ENCODE peak calls at places on chromosome 9, in ten cellular contexts. M is mammary epithelial cell; V is hepatocyte; X is effector memory CD4-positive, alpha-beta T cell; P is colonic mucosa; Y is IMR-90; D is right cardiac atrium; T is endothelial cell of umbilical vein; R is psoas muscle; Z is astrocyte. K is an unnamed sample.

GRCh38 chr9:22238809-22239684 is 207.6 kb upstream of the DMRTA1 start:
- DNase-seq in P (no peak), X (no peak), Y (peak; percentile 63), R (no peak), Z (peak; percentile 56), D (no peak), V (peak; percentile 53), M (peak; percentile 71), T (peak; percentile 65), K (peak; percentile 72)

GRCh38 chr9:22098636-22099332 is 89.7 kb upstream of the CDKN2B start:
- DNase-seq in P (peak; percentile 57), R (no peak), Z (no peak), X (no peak), D (no peak), Y (no peak), V (peak; percentile 46), M (peak; percentile 64), T (no peak), K (no peak)

GRCh38 chr9:117546894-117547293 is 132.0 kb upstream of the ASTN2 start:
- DNase-seq in V (peak; percentile 30), Z (no peak), X (no peak), Y (no peak), M (peak; percentile 11), R (no peak), T (peak; percentile 13), P (peak; percentile 21), D (peak; percentile 41), K (no peak)

GRCh38 chr9:81851340-81851739 is 76.9 kb upstream of the SPATA31D4 start:
- DNase-seq in T (no peak), P (no peak), D (peak; percentile 61), Y (no peak), X (no peak), V (no peak), M (no peak), Z (no peak), R (no peak), K (no peak)

GRCh38 chr9:126157409-126157808 is 169.2 kb upstream of the MVB12B start:
- DNase-seq in R (no peak), M (no peak), D (no peak), P (no peak), Y (no peak), X (no peak), T (no peak), V (no peak), Z (no peak), K (no peak)

GRCh38 chr9:131562032-131562959 is 17.0 kb downstream of the PRRT1B start:
- DNase-seq in T (no peak), R (no peak), V (no peak), Y (peak; percentile 21), P (no peak), Z (peak; percentile 53), D (no peak), M (peak; percentile 66), X (no peak), K (no peak)

GRCh38 chr9:116163293-116164055 is 9.9 kb downstream of the PAPPA start:
- DNase-seq in T (no peak), M (no peak), X (no peak), Z (no peak), R (peak; percentile 41), Y (no peak), D (no peak), V (no peak), P (no peak), K (peak; percentile 60)

GRCh38 chr9:21558627-21559401 is 76.7 kb upstream of the IFNE start:
- DNase-seq in P (no peak), Z (no peak), V (no peak), M (peak; percentile 60), R (no peak), D (no peak), Y (peak; percentile 41), X (no peak), T (peak; percentile 74), K (peak; percentile 65)

GRCh38 chr9:9231946-9232345 is 1380.9 kb downstream of the PTPRD start:
- DNase-seq in P (no peak), R (no peak), X (no peak), V (no peak), T (no peak), Y (no peak), Z (no peak), D (no peak), M (no peak), K (no peak)

GRCh38 chr9:108130896-108131295 is 641.3 kb upstream of the KLF4 start:
- DNase-seq in P (no peak), M (no peak), R (no peak), V (no peak), Z (no peak), X (no peak), D (no peak), Y (no peak), T (no peak), K (no peak)

GRCh38 chr9:126366366-126367011 is 39.9 kb downstream of the MVB12B start:
- DNase-seq in Y (no peak), V (no peak), T (no peak), D (peak; percentile 73), X (no peak), M (no peak), R (no peak), P (peak; percentile 63), Z (peak; percentile 23), K (no peak)

GRCh38 chr9:108412755-108413154 is 443.0 kb downstream of the ACTL7B start:
- DNase-seq in D (no peak), Y (peak; percentile 11), T (no peak), V (peak; percentile 33), R (no peak), X (no peak), Z (no peak), P (peak; percentile 30), M (peak; percentile 15), K (no peak)

GRCh38 chr9:109705515-109705914 is 74.5 kb upstream of the PALM2AKAP2 start:
- DNase-seq in P (no peak), Z (peak; percentile 38), V (no peak), D (no peak), T (no peak), X (no peak), M (peak; percentile 70), Y (peak; percentile 69), R (no peak), K (peak; percentile 30)

GRCh38 chr9:130938652-130939404 is at the start of gene FIBCD1:
- DNase-seq in V (peak; percentile 47), Z (peak; percentile 18), D (peak; percentile 69), Y (peak; percentile 34), P (peak; percentile 71), M (peak; percentile 61), R (no peak), T (peak; percentile 13), X (no peak), K (peak; percentile 63)

GRCh38 chr9:72082536-72082935 is 22.1 kb upstream of the C9orf57 start:
- DNase-seq in X (no peak), Z (no peak), D (no peak), Y (no peak), P (no peak), R (no peak), T (no peak), V (no peak), M (no peak), K (no peak)
- H3K4me1 ChIP-seq in X (no peaks in the 10 kb centered on the region), Z (no peaks in the 10 kb centered on the region), D (no peaks in the 10 kb centered on the region), Y (no peaks in the 10 kb centered on the region), P (no peaks in the 10 kb centered on the region), R (no peaks in the 10 kb centered on the region), T (no peaks in the 10 kb centered on the region), V (no peaks in the 10 kb centered on the region), M (no peaks in the 10 kb centered on the region), K (no peaks in the 10 kb centered on the region)

GRCh38 chr9:37650873-37651768 is at the start of gene FRMPD1:
- DNase-seq in Y (peak; percentile 14), X (peak; percentile 25), D (peak; percentile 86), P (peak; percentile 74), V (peak; percentile 90), Z (peak; percentile 10), T (peak; percentile 39), M (peak; percentile 58), R (peak; percentile 80), K (peak; percentile 75)
- H3K4me3 ChIP-seq in Y (peak within 1 kb of the TSS; percentile 68), X (peak within 1 kb of the TSS; percentile 54), D (peak within 1 kb of the TSS; percentile 61), P (peak within 1 kb of the TSS; percentile 62), V (peak within 1 kb of the TSS; percentile 75), Z (peak within 1 kb of the TSS; percentile 48), T (peak within 1 kb of the TSS; percentile 37), M (peak within 1 kb of the TSS; percentile 55), R (peak within 1 kb of the TSS; percentile 93), K (peak within 1 kb of the TSS; percentile 83)

GRCh38 chr9:137317021-137317978 is 15.2 kb upstream of the NRARP start:
- DNase-seq in T (no peak), R (peak; percentile 42), D (peak; percentile 68), M (no peak), P (no peak), V (peak; percentile 10), Y (no peak), X (no peak), Z (no peak), K (no peak)
- H3K4me1 ChIP-seq in T (peaks cover 27% of the 10 kb centered on the region), R (peaks cover 9% of the 10 kb centered on the region), D (no peaks in the 10 kb centered on the region), M (peaks cover 1% of the 10 kb centered on the region), P (peaks cover 5% of the 10 kb centered on the region), V (peaks cover 40% of the 10 kb centered on the region), Y (peaks cover 2% of the 10 kb centered on the region), X (peaks cover 17% of the 10 kb centered on the region), Z (peaks cover 7% of the 10 kb centered on the region), K (peaks cover 4% of the 10 kb centered on the region)

GRCh38 chr9:135473972-135474543 is 5.5 kb upstream of the PPP1R26 start:
- DNase-seq in Z (no peak), Y (no peak), M (no peak), T (no peak), P (no peak), D (no peak), V (no peak), R (no peak), X (no peak), K (no peak)

GRCh38 chr9:135464181-135464580 is 15.4 kb upstream of the PPP1R26 start:
- DNase-seq in T (no peak), R (no peak), Z (no peak), M (no peak), X (no peak), Y (no peak), V (no peak), D (no peak), P (no peak), K (no peak)

GRCh38 chr9:135463140-135463539 is 16.4 kb upstream of the PPP1R26 start:
- DNase-seq in Y (peak; percentile 54), R (no peak), D (no peak), V (no peak), X (no peak), T (no peak), M (peak; percentile 32), Z (no peak), P (no peak), K (peak; percentile 48)

GRCh38 chr9:135471751-135472640 is 7.6 kb upstream of the PPP1R26 start:
- DNase-seq in R (no peak), T (no peak), Z (no peak), P (no peak), X (no peak), D (no peak), V (no peak), Y (peak; percentile 15), M (no peak), K (no peak)

DNA sequence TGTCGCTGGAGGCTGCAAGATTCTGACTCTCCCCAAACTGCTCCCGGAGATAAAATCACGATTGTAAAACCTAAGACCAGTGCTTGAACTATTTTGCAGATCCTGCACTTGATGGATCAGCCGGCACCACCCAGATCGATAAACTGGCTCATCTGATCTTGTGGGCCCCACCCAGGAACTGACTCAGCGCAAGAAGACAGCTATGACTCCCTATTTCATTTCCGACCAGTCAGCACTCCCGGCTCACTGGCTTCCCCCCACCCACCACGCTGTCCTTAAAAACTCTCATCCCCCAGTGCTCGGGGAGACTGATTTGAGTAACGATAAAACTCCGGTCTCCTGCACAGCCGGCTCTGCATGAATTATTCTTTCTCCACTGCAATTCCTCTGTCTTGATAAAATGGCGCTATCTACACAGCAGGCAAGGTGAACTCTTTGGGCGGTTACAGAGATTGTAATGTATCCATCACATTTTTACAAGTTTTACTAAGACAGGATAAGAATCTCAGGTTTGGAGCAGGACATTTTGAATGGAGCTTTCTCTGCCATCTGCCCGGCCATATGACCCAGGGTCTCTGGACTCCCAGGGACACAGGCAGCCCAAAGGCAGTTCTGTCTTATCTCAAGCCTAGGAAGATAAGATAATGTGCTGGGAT is 10.6 kb upstream of the PPP1R26 start:
- DNase-seq in Z (no peak), R (no peak), D (no peak), M (no peak), V (no peak), P (no peak), Y (peak; percentile 46), X (peak; percentile 16), T (no peak), K (no peak)
- H3K4me3 ChIP-seq in Z (no peak overlapping the region), R (no peak overlapping the region), D (no peak overlapping the region), M (no peak overlapping the region), V (no peak overlapping the region), P (no peak overlapping the region), Y (no peak overlapping the region), X (peak overlapping the region; percentile 32), T (no peak overlapping the region), K (peak overlapping the region; percentile 67)

K was measured in adipocyte.